ENCODE peak calls at places on chromosomes 3 and 15, in seven cellular contexts. One of them, this sample, is unnamed.

GRCh38 chr15:99424978-99425665 is 140.7 kb upstream of the MEF2A start:
- DNase-seq in activated T-cell treated with anti-CD3 and anti-CD28 coated beads for 1 hour: peak
- DNase-seq in fibroblast of pulmonary artery: peak
- DNase-seq in stimulated activated CD4-positive, alpha-beta T cell treated with anti-CD3 and anti-CD28 coated beads, Interleukin-1b, Interleukin-23, amount 100 ng/mL, for 48 hours: peak
- DNase-seq in NCI-H460: no peak
- DNase-seq in tibial artery: peak
- DNase-seq in HCT116: no peak
- DNase-seq in this sample: peak

GRCh38 chr15:50484781-50485180 is 60.6 kb downstream of the USP8 start:
- DNase-seq in HCT116: no peak
- DNase-seq in fibroblast of pulmonary artery: no peak
- DNase-seq in NCI-H460: no peak
- DNase-seq in tibial artery: no peak
- DNase-seq in stimulated activated CD4-positive, alpha-beta T cell treated with anti-CD3 and anti-CD28 coated beads, Interleukin-1b, Interleukin-23, amount 100 ng/mL, for 48 hours: no peak
- DNase-seq in activated T-cell treated with anti-CD3 and anti-CD28 coated beads for 1 hour: no peak
- DNase-seq in this sample: no peak

GRCh38 chr3:134897391-134898131 is 102.5 kb downstream of the EPHB1 start:
- DNase-seq in stimulated activated CD4-positive, alpha-beta T cell treated with anti-CD3 and anti-CD28 coated beads, Interleukin-1b, Interleukin-23, amount 100 ng/mL, for 48 hours: no peak
- DNase-seq in tibial artery: no peak
- DNase-seq in NCI-H460: no peak
- DNase-seq in HCT116: no peak
- DNase-seq in fibroblast of pulmonary artery: no peak
- DNase-seq in activated T-cell treated with anti-CD3 and anti-CD28 coated beads for 1 hour: no peak
- DNase-seq in this sample: no peak

GRCh38 chr3:85977615-85978338 is 1013.2 kb downstream of the VGLL3 start:
- DNase-seq in activated T-cell treated with anti-CD3 and anti-CD28 coated beads for 1 hour: no peak
- DNase-seq in stimulated activated CD4-positive, alpha-beta T cell treated with anti-CD3 and anti-CD28 coated beads, Interleukin-1b, Interleukin-23, amount 100 ng/mL, for 48 hours: no peak
- DNase-seq in tibial artery: no peak
- DNase-seq in NCI-H460: no peak
- DNase-seq in HCT116: no peak
- DNase-seq in fibroblast of pulmonary artery: no peak
- DNase-seq in this sample: no peak

GRCh38 chr3:2096196-2096595 is 2.5 kb upstream of the CNTN4 start:
- DNase-seq in NCI-H460: no peak
- DNase-seq in tibial artery: no peak
- DNase-seq in fibroblast of pulmonary artery: no peak
- DNase-seq in stimulated activated CD4-positive, alpha-beta T cell treated with anti-CD3 and anti-CD28 coated beads, Interleukin-1b, Interleukin-23, amount 100 ng/mL, for 48 hours: no peak
- DNase-seq in HCT116: no peak
- DNase-seq in activated T-cell treated with anti-CD3 and anti-CD28 coated beads for 1 hour: no peak
- DNase-seq in this sample: no peak

GRCh38 chr3:134903840-134904239 is 108.8 kb downstream of the EPHB1 start:
- DNase-seq in activated T-cell treated with anti-CD3 and anti-CD28 coated beads for 1 hour: no peak
- DNase-seq in fibroblast of pulmonary artery: no peak
- DNase-seq in NCI-H460: no peak
- DNase-seq in tibial artery: no peak
- DNase-seq in stimulated activated CD4-positive, alpha-beta T cell treated with anti-CD3 and anti-CD28 coated beads, Interleukin-1b, Interleukin-23, amount 100 ng/mL, for 48 hours: no peak
- DNase-seq in HCT116: no peak
- DNase-seq in this sample: no peak

GRCh38 chr15:64096486-64097431 is 977 bp downstream of the SNX1 start:
- DNase-seq in NCI-H460: no peak
- DNase-seq in stimulated activated CD4-positive, alpha-beta T cell treated with anti-CD3 and anti-CD28 coated beads, Interleukin-1b, Interleukin-23, amount 100 ng/mL, for 48 hours: no peak
- DNase-seq in tibial artery: no peak
- DNase-seq in activated T-cell treated with anti-CD3 and anti-CD28 coated beads for 1 hour: no peak
- DNase-seq in HCT116: no peak
- DNase-seq in fibroblast of pulmonary artery: peak
- DNase-seq in this sample: no peak

GRCh38 chr3:99321261-99321660 is 317.1 kb upstream of the COL8A1 start:
- DNase-seq in fibroblast of pulmonary artery: no peak
- DNase-seq in tibial artery: no peak
- DNase-seq in NCI-H460: no peak
- DNase-seq in stimulated activated CD4-positive, alpha-beta T cell treated with anti-CD3 and anti-CD28 coated beads, Interleukin-1b, Interleukin-23, amount 100 ng/mL, for 48 hours: no peak
- DNase-seq in activated T-cell treated with anti-CD3 and anti-CD28 coated beads for 1 hour: no peak
- DNase-seq in HCT116: no peak
- DNase-seq in this sample: no peak

GRCh38 chr3:94285874-94286273 is 223.0 kb downstream of the NSUN3 start:
- DNase-seq in HCT116: no peak
- DNase-seq in fibroblast of pulmonary artery: peak
- DNase-seq in stimulated activated CD4-positive, alpha-beta T cell treated with anti-CD3 and anti-CD28 coated beads, Interleukin-1b, Interleukin-23, amount 100 ng/mL, for 48 hours: no peak
- DNase-seq in NCI-H460: peak
- DNase-seq in activated T-cell treated with anti-CD3 and anti-CD28 coated beads for 1 hour: no peak
- DNase-seq in tibial artery: no peak
- DNase-seq in this sample: no peak

GRCh38 chr3:195247863-195248189 is 23.1 kb downstream of the XXYLT1 start:
- DNase-seq in fibroblast of pulmonary artery: no peak
- DNase-seq in tibial artery: no peak
- DNase-seq in HCT116: no peak
- DNase-seq in stimulated activated CD4-positive, alpha-beta T cell treated with anti-CD3 and anti-CD28 coated beads, Interleukin-1b, Interleukin-23, amount 100 ng/mL, for 48 hours: no peak
- DNase-seq in activated T-cell treated with anti-CD3 and anti-CD28 coated beads for 1 hour: no peak
- DNase-seq in NCI-H460: no peak
- DNase-seq in this sample: no peak

GRCh38 chr3:39529551-39529950 is 62.1 kb downstream of the MOBP start:
- DNase-seq in tibial artery: no peak
- DNase-seq in stimulated activated CD4-positive, alpha-beta T cell treated with anti-CD3 and anti-CD28 coated beads, Interleukin-1b, Interleukin-23, amount 100 ng/mL, for 48 hours: no peak
- DNase-seq in HCT116: no peak
- DNase-seq in NCI-H460: peak
- DNase-seq in fibroblast of pulmonary artery: no peak
- DNase-seq in activated T-cell treated with anti-CD3 and anti-CD28 coated beads for 1 hour: no peak
- DNase-seq in this sample: no peak

GRCh38 chr3:63872135-63872924 is 8.7 kb downstream of the ATXN7 start:
- DNase-seq in tibial artery: no peak
- DNase-seq in stimulated activated CD4-positive, alpha-beta T cell treated with anti-CD3 and anti-CD28 coated beads, Interleukin-1b, Interleukin-23, amount 100 ng/mL, for 48 hours: no peak
- DNase-seq in HCT116: peak
- DNase-seq in NCI-H460: no peak
- DNase-seq in fibroblast of pulmonary artery: peak
- DNase-seq in activated T-cell treated with anti-CD3 and anti-CD28 coated beads for 1 hour: no peak
- DNase-seq in this sample: no peak

GRCh38 chr3:34635352-34635850 is 837.0 kb downstream of the PDCD6IP start:
- DNase-seq in NCI-H460: no peak
- DNase-seq in stimulated activated CD4-positive, alpha-beta T cell treated with anti-CD3 and anti-CD28 coated beads, Interleukin-1b, Interleukin-23, amount 100 ng/mL, for 48 hours: no peak
- DNase-seq in HCT116: no peak
- DNase-seq in fibroblast of pulmonary artery: no peak
- DNase-seq in tibial artery: no peak
- DNase-seq in activated T-cell treated with anti-CD3 and anti-CD28 coated beads for 1 hour: no peak
- DNase-seq in this sample: no peak

GRCh38 chr3:43028678-43029490 is 49.8 kb downstream of the GASK1A start:
- DNase-seq in tibial artery: no peak
- DNase-seq in NCI-H460: no peak
- DNase-seq in fibroblast of pulmonary artery: no peak
- DNase-seq in activated T-cell treated with anti-CD3 and anti-CD28 coated beads for 1 hour: no peak
- DNase-seq in HCT116: no peak
- DNase-seq in stimulated activated CD4-positive, alpha-beta T cell treated with anti-CD3 and anti-CD28 coated beads, Interleukin-1b, Interleukin-23, amount 100 ng/mL, for 48 hours: no peak
- DNase-seq in this sample: no peak

GRCh38 chr3:16419640-16420039 is 93.9 kb downstream of the RFTN1 start:
- DNase-seq in NCI-H460: no peak
- DNase-seq in fibroblast of pulmonary artery: peak
- DNase-seq in activated T-cell treated with anti-CD3 and anti-CD28 coated beads for 1 hour: no peak
- DNase-seq in tibial artery: no peak
- DNase-seq in stimulated activated CD4-positive, alpha-beta T cell treated with anti-CD3 and anti-CD28 coated beads, Interleukin-1b, Interleukin-23, amount 100 ng/mL, for 48 hours: no peak
- DNase-seq in HCT116: no peak
- DNase-seq in this sample: no peak

GRCh38 chr3:64138046-64138445 is 87.2 kb downstream of the PRICKLE2 start:
- DNase-seq in activated T-cell treated with anti-CD3 and anti-CD28 coated beads for 1 hour: no peak
- DNase-seq in stimulated activated CD4-positive, alpha-beta T cell treated with anti-CD3 and anti-CD28 coated beads, Interleukin-1b, Interleukin-23, amount 100 ng/mL, for 48 hours: no peak
- DNase-seq in HCT116: no peak
- DNase-seq in NCI-H460: no peak
- DNase-seq in tibial artery: no peak
- DNase-seq in fibroblast of pulmonary artery: no peak
- DNase-seq in this sample: no peak

GRCh38 chr15:74196175-74196574 is 6.4 kb downstream of the STRA6 start:
- DNase-seq in stimulated activated CD4-positive, alpha-beta T cell treated with anti-CD3 and anti-CD28 coated beads, Interleukin-1b, Interleukin-23, amount 100 ng/mL, for 48 hours: no peak
- DNase-seq in tibial artery: peak
- DNase-seq in activated T-cell treated with anti-CD3 and anti-CD28 coated beads for 1 hour: no peak
- DNase-seq in NCI-H460: peak
- DNase-seq in HCT116: peak
- DNase-seq in fibroblast of pulmonary artery: peak
- DNase-seq in this sample: peak

GRCh38 chr3:194281306-194281705 is 69.8 kb downstream of the CPN2 start:
- DNase-seq in activated T-cell treated with anti-CD3 and anti-CD28 coated beads for 1 hour: no peak
- DNase-seq in tibial artery: peak
- DNase-seq in stimulated activated CD4-positive, alpha-beta T cell treated with anti-CD3 and anti-CD28 coated beads, Interleukin-1b, Interleukin-23, amount 100 ng/mL, for 48 hours: no peak
- DNase-seq in HCT116: no peak
- DNase-seq in NCI-H460: no peak
- DNase-seq in fibroblast of pulmonary artery: no peak
- DNase-seq in this sample: no peak

GRCh38 chr3:6807967-6808588 is 52.8 kb upstream of the GRM7 start:
- DNase-seq in fibroblast of pulmonary artery: no peak
- DNase-seq in stimulated activated CD4-positive, alpha-beta T cell treated with anti-CD3 and anti-CD28 coated beads, Interleukin-1b, Interleukin-23, amount 100 ng/mL, for 48 hours: no peak
- DNase-seq in activated T-cell treated with anti-CD3 and anti-CD28 coated beads for 1 hour: no peak
- DNase-seq in NCI-H460: no peak
- DNase-seq in tibial artery: no peak
- DNase-seq in HCT116: no peak
- DNase-seq in this sample: no peak

GRCh38 chr15:29922191-29922590 is 99.9 kb upstream of the TJP1 start:
- DNase-seq in HCT116: no peak
- DNase-seq in tibial artery: no peak
- DNase-seq in stimulated activated CD4-positive, alpha-beta T cell treated with anti-CD3 and anti-CD28 coated beads, Interleukin-1b, Interleukin-23, amount 100 ng/mL, for 48 hours: no peak
- DNase-seq in activated T-cell treated with anti-CD3 and anti-CD28 coated beads for 1 hour: no peak
- DNase-seq in fibroblast of pulmonary artery: no peak
- DNase-seq in NCI-H460: no peak
- DNase-seq in this sample: no peak

GRCh38 chr3:181265750-181266333 is 276.3 kb upstream of the DNAJC19 start:
- DNase-seq in activated T-cell treated with anti-CD3 and anti-CD28 coated beads for 1 hour: no peak
- DNase-seq in tibial artery: no peak
- DNase-seq in stimulated activated CD4-positive, alpha-beta T cell treated with anti-CD3 and anti-CD28 coated beads, Interleukin-1b, Interleukin-23, amount 100 ng/mL, for 48 hours: no peak
- DNase-seq in HCT116: no peak
- DNase-seq in NCI-H460: no peak
- DNase-seq in fibroblast of pulmonary artery: no peak
- DNase-seq in this sample: no peak

GRCh38 chr3:128878556-128879124 is 780 bp upstream of the ACAD9 start:
- DNase-seq in stimulated activated CD4-positive, alpha-beta T cell treated with anti-CD3 and anti-CD28 coated beads, Interleukin-1b, Interleukin-23, amount 100 ng/mL, for 48 hours: no peak
- DNase-seq in activated T-cell treated with anti-CD3 and anti-CD28 coated beads for 1 hour: no peak
- DNase-seq in tibial artery: peak
- DNase-seq in fibroblast of pulmonary artery: peak
- DNase-seq in HCT116: no peak
- DNase-seq in NCI-H460: no peak
- DNase-seq in this sample: peak

GRCh38 chr3:39267631-39268553 is 11.9 kb downstream of the CX3CR1 start:
- DNase-seq in activated T-cell treated with anti-CD3 and anti-CD28 coated beads for 1 hour: peak
- DNase-seq in stimulated activated CD4-positive, alpha-beta T cell treated with anti-CD3 and anti-CD28 coated beads, Interleukin-1b, Interleukin-23, amount 100 ng/mL, for 48 hours: peak
- DNase-seq in tibial artery: no peak
- DNase-seq in fibroblast of pulmonary artery: no peak
- DNase-seq in NCI-H460: no peak
- DNase-seq in HCT116: no peak
- DNase-seq in this sample: no peak

GRCh38 chr3:55000546-55000945 is 72.7 kb upstream of the LRTM1 start:
- DNase-seq in activated T-cell treated with anti-CD3 and anti-CD28 coated beads for 1 hour: no peak
- DNase-seq in tibial artery: no peak
- DNase-seq in stimulated activated CD4-positive, alpha-beta T cell treated with anti-CD3 and anti-CD28 coated beads, Interleukin-1b, Interleukin-23, amount 100 ng/mL, for 48 hours: no peak
- DNase-seq in fibroblast of pulmonary artery: peak
- DNase-seq in HCT116: no peak
- DNase-seq in NCI-H460: no peak
- DNase-seq in this sample: peak

GRCh38 chr15:26082069-26082832 is 219.1 kb upstream of the ATP10A start:
- DNase-seq in HCT116: no peak
- DNase-seq in stimulated activated CD4-positive, alpha-beta T cell treated with anti-CD3 and anti-CD28 coated beads, Interleukin-1b, Interleukin-23, amount 100 ng/mL, for 48 hours: peak
- DNase-seq in activated T-cell treated with anti-CD3 and anti-CD28 coated beads for 1 hour: peak
- DNase-seq in NCI-H460: peak
- DNase-seq in fibroblast of pulmonary artery: peak
- DNase-seq in tibial artery: peak
- DNase-seq in this sample: peak

GRCh38 chr15:71471347-71471746 is 339.0 kb upstream of the NR2E3 start:
- DNase-seq in stimulated activated CD4-positive, alpha-beta T cell treated with anti-CD3 and anti-CD28 coated beads, Interleukin-1b, Interleukin-23, amount 100 ng/mL, for 48 hours: peak
- DNase-seq in activated T-cell treated with anti-CD3 and anti-CD28 coated beads for 1 hour: no peak
- DNase-seq in NCI-H460: no peak
- DNase-seq in fibroblast of pulmonary artery: no peak
- DNase-seq in HCT116: no peak
- DNase-seq in tibial artery: no peak
- DNase-seq in this sample: peak

GRCh38 chr3:120093119-120093922 is 926 bp downstream of the GSK3B start:
- DNase-seq in fibroblast of pulmonary artery: peak
- DNase-seq in tibial artery: no peak
- DNase-seq in stimulated activated CD4-positive, alpha-beta T cell treated with anti-CD3 and anti-CD28 coated beads, Interleukin-1b, Interleukin-23, amount 100 ng/mL, for 48 hours: peak
- DNase-seq in HCT116: peak
- DNase-seq in activated T-cell treated with anti-CD3 and anti-CD28 coated beads for 1 hour: peak
- DNase-seq in NCI-H460: no peak
- DNase-seq in this sample: no peak

GRCh38 chr15:75517233-75517632 is 61.9 kb downstream of the PTPN9 start:
- DNase-seq in HCT116: no peak
- DNase-seq in activated T-cell treated with anti-CD3 and anti-CD28 coated beads for 1 hour: no peak
- DNase-seq in NCI-H460: no peak
- DNase-seq in stimulated activated CD4-positive, alpha-beta T cell treated with anti-CD3 and anti-CD28 coated beads, Interleukin-1b, Interleukin-23, amount 100 ng/mL, for 48 hours: no peak
- DNase-seq in fibroblast of pulmonary artery: no peak
- DNase-seq in tibial artery: no peak
- DNase-seq in this sample: no peak

GRCh38 chr3:58202917-58203360 is 7.8 kb downstream of the DNASE1L3 start:
- DNase-seq in activated T-cell treated with anti-CD3 and anti-CD28 coated beads for 1 hour: no peak
- DNase-seq in stimulated activated CD4-positive, alpha-beta T cell treated with anti-CD3 and anti-CD28 coated beads, Interleukin-1b, Interleukin-23, amount 100 ng/mL, for 48 hours: no peak
- DNase-seq in tibial artery: no peak
- DNase-seq in fibroblast of pulmonary artery: no peak
- DNase-seq in HCT116: no peak
- DNase-seq in NCI-H460: no peak
- DNase-seq in this sample: no peak

GRCh38 chr15:101027920-101028319 is 108.8 kb downstream of the LRRK1 start:
- DNase-seq in stimulated activated CD4-positive, alpha-beta T cell treated with anti-CD3 and anti-CD28 coated beads, Interleukin-1b, Interleukin-23, amount 100 ng/mL, for 48 hours: no peak
- DNase-seq in fibroblast of pulmonary artery: no peak
- DNase-seq in tibial artery: peak
- DNase-seq in HCT116: no peak
- DNase-seq in activated T-cell treated with anti-CD3 and anti-CD28 coated beads for 1 hour: no peak
- DNase-seq in NCI-H460: no peak
- DNase-seq in this sample: no peak

GRCh38 chr15:63407612-63408011 is 26.0 kb upstream of the CA12 start:
- DNase-seq in HCT116: no peak
- DNase-seq in fibroblast of pulmonary artery: no peak
- DNase-seq in stimulated activated CD4-positive, alpha-beta T cell treated with anti-CD3 and anti-CD28 coated beads, Interleukin-1b, Interleukin-23, amount 100 ng/mL, for 48 hours: no peak
- DNase-seq in NCI-H460: no peak
- DNase-seq in tibial artery: no peak
- DNase-seq in activated T-cell treated with anti-CD3 and anti-CD28 coated beads for 1 hour: no peak
- DNase-seq in this sample: no peak

GRCh38 chr3:45473841-45474240 is 85.5 kb downstream of the LARS2 start:
- DNase-seq in HCT116: no peak
- DNase-seq in activated T-cell treated with anti-CD3 and anti-CD28 coated beads for 1 hour: no peak
- DNase-seq in tibial artery: no peak
- DNase-seq in NCI-H460: peak
- DNase-seq in stimulated activated CD4-positive, alpha-beta T cell treated with anti-CD3 and anti-CD28 coated beads, Interleukin-1b, Interleukin-23, amount 100 ng/mL, for 48 hours: no peak
- DNase-seq in fibroblast of pulmonary artery: peak
- DNase-seq in this sample: no peak

GRCh38 chr15:40567111-40567510 is 2.0 kb upstream of the RPUSD2 start:
- DNase-seq in activated T-cell treated with anti-CD3 and anti-CD28 coated beads for 1 hour: no peak
- DNase-seq in fibroblast of pulmonary artery: peak
- DNase-seq in stimulated activated CD4-positive, alpha-beta T cell treated with anti-CD3 and anti-CD28 coated beads, Interleukin-1b, Interleukin-23, amount 100 ng/mL, for 48 hours: no peak
- DNase-seq in NCI-H460: no peak
- DNase-seq in tibial artery: no peak
- DNase-seq in HCT116: peak
- DNase-seq in this sample: no peak

GRCh38 chr15:89732451-89733172 is 18.4 kb downstream of the MESP1 start:
- DNase-seq in stimulated activated CD4-positive, alpha-beta T cell treated with anti-CD3 and anti-CD28 coated beads, Interleukin-1b, Interleukin-23, amount 100 ng/mL, for 48 hours: no peak
- DNase-seq in NCI-H460: no peak
- DNase-seq in activated T-cell treated with anti-CD3 and anti-CD28 coated beads for 1 hour: no peak
- DNase-seq in HCT116: no peak
- DNase-seq in fibroblast of pulmonary artery: no peak
- DNase-seq in tibial artery: no peak
- DNase-seq in this sample: no peak

GRCh38 chr3:22372292-22372949 is 621.4 kb upstream of the ZNF385D start:
- DNase-seq in activated T-cell treated with anti-CD3 and anti-CD28 coated beads for 1 hour: no peak
- DNase-seq in stimulated activated CD4-positive, alpha-beta T cell treated with anti-CD3 and anti-CD28 coated beads, Interleukin-1b, Interleukin-23, amount 100 ng/mL, for 48 hours: no peak
- DNase-seq in tibial artery: no peak
- DNase-seq in fibroblast of pulmonary artery: no peak
- DNase-seq in NCI-H460: no peak
- DNase-seq in HCT116: no peak
- DNase-seq in this sample: no peak